ENCODE peak calls at places on chromosomes 5 and 9, in nine cellular contexts. K is NCI-H2029; G is activated CD8-positive, alpha-beta memory T cell treated with anti-CD3 and anti-CD28 coated beads, Interleukin-2, amount 50 U/mL, for 48 hours; Z is brain microvascular endothelial cell; N is cardiac muscle cell; W is fibroblast of pulmonary artery; C is stimulated activated naive CD8-positive, alpha-beta T cell treated with anti-CD3 and anti-CD28 coated beads, Interleukin-15, Interleukin-2, amounts not matched to agents 100 U/mL and 50 U/mL, for 24 hours; Y is astrocyte of the spinal cord; O is OCI-LY7. E is an unnamed sample.

GRCh38 chr5:134184155-134185135 is 7.7 kb upstream of the SKP1 start:
- DNase-seq in G (peak; percentile 89), O (peak; percentile 76), C (peak; percentile 84), W (peak; percentile 75), Y (peak; percentile 47), N (peak; percentile 70), Z (peak; percentile 41), K (peak; percentile 48), E (peak; percentile 62)

GRCh38 chr5:81302596-81302995 is 1.2 kb downstream of the ZCCHC9 start:
- DNase-seq in O (no peak), K (no peak), C (no peak), N (no peak), W (no peak), Y (no peak), G (no peak), Z (peak; percentile 14), E (peak; percentile 24)

GRCh38 chr9:81628897-81629296 is 60.5 kb downstream of the TLE1 start:
- DNase-seq in K (no peak), C (no peak), Z (no peak), G (no peak), Y (no peak), O (no peak), W (no peak), N (no peak), E (peak; percentile 90)

GRCh38 chr5:6729400-6730310 is 16.4 kb downstream of the TENT4A start:
- DNase-seq in Z (no peak), W (no peak), K (no peak), Y (no peak), C (peak; percentile 43), N (no peak), G (no peak), O (peak; percentile 37), E (no peak)

GRCh38 chr9:22813520-22813919 is 366.9 kb downstream of the DMRTA1 start:
- DNase-seq in Y (peak; percentile 53), G (no peak), Z (no peak), W (peak; percentile 0), N (peak; percentile 41), K (no peak), O (peak; percentile 35), C (no peak), E (peak; percentile 2)

GRCh38 chr5:31614147-31615030 is 24.5 kb upstream of the PDZD2 start:
- DNase-seq in C (no peak), W (peak; percentile 44), K (no peak), Y (peak; percentile 36), G (no peak), N (no peak), O (no peak), Z (no peak), E (no peak)

GRCh38 chr5:31981361-31981955 is 192.7 kb downstream of the GOLPH3 start:
- DNase-seq in G (no peak), N (no peak), C (no peak), Z (no peak), Y (no peak), W (no peak), K (no peak), O (no peak), E (no peak)

GRCh38 chr9:99173570-99174504 is 47.9 kb downstream of the ALG2 start:
- DNase-seq in Z (no peak), K (no peak), O (no peak), G (no peak), Y (no peak), W (peak; percentile 16), C (no peak), N (no peak), E (peak; percentile 87)

GRCh38 chr5:172541764-172542120 is 87.4 kb upstream of the SH3PXD2B start:
- DNase-seq in Z (no peak), Y (no peak), K (no peak), G (peak; percentile 12), N (no peak), W (no peak), C (no peak), O (no peak), E (no peak)

GRCh38 chr9:97981828-97982164 is 1.3 kb upstream of the ANP32B start:
- DNase-seq in Z (no peak), N (no peak), K (no peak), Y (no peak), C (no peak), G (no peak), O (peak; percentile 29), W (no peak), E (no peak)

GRCh38 chr5:121273818-121274433 is 577.8 kb upstream of the FTMT start:
- DNase-seq in Z (peak; percentile 88), Y (peak; percentile 78), G (no peak), W (peak; percentile 70), C (no peak), O (no peak), K (no peak), N (no peak), E (peak; percentile 53)

GRCh38 chr5:65946198-65946745 is 19.9 kb downstream of the ERBIN start:
- DNase-seq in C (no peak), W (no peak), Z (no peak), K (no peak), O (no peak), N (no peak), Y (no peak), G (no peak), E (no peak)

GRCh38 chr5:77832938-77833337 is 56.8 kb upstream of the TBCA start:
- DNase-seq in Z (no peak), O (no peak), K (no peak), Y (no peak), W (no peak), N (no peak), C (no peak), G (no peak), E (no peak)

GRCh38 chr5:142548739-142549275 is 137.1 kb downstream of the FGF1 start:
- DNase-seq in Y (peak; percentile 98), Z (peak; percentile 97), O (peak; percentile 20), K (peak; percentile 75), W (peak; percentile 98), G (no peak), C (peak; percentile 15), N (peak; percentile 86), E (peak; percentile 88)

GRCh38 chr5:131747180-131748105 is 49.4 kb downstream of the FNIP1 start:
- DNase-seq in W (peak; percentile 27), Y (peak; percentile 40), K (no peak), C (no peak), Z (peak; percentile 22), N (no peak), O (no peak), G (no peak), E (no peak)

GRCh38 chr9:90767523-90768100 is 34.0 kb upstream of the SYK start:
- DNase-seq in Z (no peak), C (no peak), K (no peak), N (no peak), O (peak; percentile 66), W (no peak), G (no peak), Y (peak; percentile 5), E (no peak)

GRCh38 chr9:111163738-111164399 is 125.6 kb upstream of the LPAR1 start:
- DNase-seq in K (no peak), Y (no peak), G (no peak), C (no peak), W (peak; percentile 40), N (no peak), O (no peak), Z (no peak), E (no peak)

GRCh38 chr9:82168585-82168984 is 180.0 kb downstream of the SPATA31D1 start:
- DNase-seq in K (peak; percentile 16), Y (peak; percentile 48), Z (no peak), C (no peak), O (peak; percentile 33), G (no peak), W (no peak), N (no peak), E (no peak)

GRCh38 chr9:88818495-88819201 is 172.6 kb upstream of the S1PR3 start:
- DNase-seq in Y (peak; percentile 85), K (peak; percentile 55), G (no peak), Z (peak; percentile 61), C (no peak), W (peak; percentile 64), N (peak; percentile 40), O (no peak), E (no peak)

GRCh38 chr5:15487228-15487627 is 12.8 kb upstream of the FBXL7 start:
- DNase-seq in W (no peak), Z (no peak), G (no peak), C (no peak), O (no peak), Y (no peak), K (no peak), N (no peak), E (no peak)

GRCh38 chr5:76114192-76114795 is 31.1 kb downstream of the SV2C start:
- DNase-seq in Y (no peak), O (no peak), G (no peak), Z (no peak), W (no peak), N (no peak), K (no peak), C (no peak), E (no peak)

GRCh38 chr5:159878988-159879471 is 37.3 kb upstream of the ADRA1B start:
- DNase-seq in C (no peak), Z (peak; percentile 91), O (no peak), W (peak; percentile 89), N (peak; percentile 79), Y (peak; percentile 74), G (no peak), K (no peak), E (peak; percentile 27)

GRCh38 chr9:137984005-137984404 is 106.4 kb downstream of the CACNA1B start:
- DNase-seq in K (no peak), Z (no peak), G (no peak), C (no peak), N (no peak), O (no peak), W (no peak), Y (no peak), E (no peak)

GRCh38 chr5:130541617-130542221 is 623.3 kb downstream of the HINT1 start:
- DNase-seq in Z (peak; percentile 78), C (no peak), W (peak; percentile 74), G (no peak), N (no peak), K (no peak), Y (peak; percentile 89), O (no peak), E (no peak)

GRCh38 chr5:55031492-55031891 is 7.4 kb downstream of the GZMK start:
- DNase-seq in N (no peak), W (no peak), Z (no peak), Y (peak; percentile 21), K (no peak), C (no peak), O (no peak), G (no peak), E (no peak)

GRCh38 chr5:57613726-57614125 is 131.1 kb upstream of the ACTBL2 start:
- DNase-seq in K (no peak), Y (no peak), N (no peak), O (no peak), Z (no peak), G (no peak), C (no peak), W (no peak), E (no peak)

GRCh38 chr5:33153373-33153772 is 287.4 kb upstream of the TARS1 start:
- DNase-seq in C (no peak), G (no peak), N (no peak), W (no peak), K (no peak), Z (no peak), Y (no peak), O (no peak), E (no peak)

GRCh38 chr5:173802670-173803165 is 85.4 kb upstream of the CPEB4 start:
- DNase-seq in G (no peak), K (no peak), Y (no peak), N (no peak), O (no peak), W (peak; percentile 85), C (no peak), Z (no peak), E (peak; percentile 95)

GRCh38 chr9:73996844-73997243 is 500.3 kb upstream of the RORB start:
- DNase-seq in C (no peak), N (no peak), K (no peak), Z (no peak), Y (no peak), W (no peak), G (no peak), O (no peak), E (no peak)

GRCh38 chr9:127955294-127956015 is 17.8 kb upstream of the DPM2 start:
- DNase-seq in O (peak; percentile 81), W (no peak), Z (no peak), Y (no peak), N (no peak), G (peak; percentile 84), K (peak; percentile 99), C (peak; percentile 84), E (peak; percentile 93)

GRCh38 chr5:5141011-5141599 is 975 bp downstream of the ADAMTS16 start:
- DNase-seq in O (no peak), Z (no peak), Y (no peak), G (no peak), N (no peak), K (no peak), C (no peak), W (no peak), E (no peak)

E was measured in HepG2.